ENCODE peak calls at places on chromosomes 7 and 10, in ten cellular contexts. Y is ACHN; D is smooth muscle cell of the brain vasculature; L is NAMALWA; U is fibroblast of lung; C is stimulated activated CD8-positive, alpha-beta memory T cell treated with anti-CD3 and anti-CD28 coated beads, Interleukin-7, amount 100 ng/mL, for 4 hours; N is HFF-Myc; B is Panc1; A is NCI-H226; J is iris pigment epithelial cell. O is an unnamed sample.

GRCh38 chr7:100426516-100426915 is 2.0 kb downstream of the ZCWPW1 start:
- DNase-seq in A (no peak), D (no peak), C (no peak), J (no peak), L (no peak), N (no peak), Y (no peak), U (no peak), B (no peak), O (no peak)

GRCh38 chr10:88196298-88196697 is 332.9 kb downstream of the PTEN start:
- DNase-seq in L (no peak), Y (no peak), N (no peak), C (no peak), U (no peak), B (no peak), J (no peak), A (no peak), D (no peak), O (no peak)

GRCh38 chr7:120588411-120588810 is 269.5 kb downstream of the TSPAN12 start:
- DNase-seq in A (no peak), N (no peak), B (no peak), Y (no peak), D (no peak), U (peak; percentile 6), C (no peak), L (no peak), J (no peak), O (no peak)

GRCh38 chr7:80316811-80317210 is 182.2 kb downstream of the GNAI1 start:
- DNase-seq in L (no peak), D (no peak), Y (no peak), A (no peak), J (no peak), C (no peak), U (no peak), B (no peak), N (no peak), O (no peak)

GRCh38 chr10:72316748-72317435 is 37.8 kb downstream of the DNAJB12 start:
- DNase-seq in Y (no peak), D (no peak), B (no peak), N (no peak), A (no peak), L (peak; percentile 73), C (no peak), U (no peak), J (no peak), O (no peak)

GRCh38 chr10:18312385-18313145 is 172.3 kb downstream of the CACNB2 start:
- DNase-seq in L (peak; percentile 66), N (peak; percentile 27), D (no peak), B (no peak), A (peak; percentile 5), Y (peak; percentile 28), U (peak; percentile 79), J (peak; percentile 65), C (no peak), O (no peak)

GRCh38 chr10:79484476-79484875 is 27.9 kb upstream of the EIF5AL1 start:
- DNase-seq in B (no peak), Y (no peak), A (no peak), D (no peak), J (no peak), N (no peak), C (no peak), L (no peak), U (no peak), O (no peak)

GRCh38 chr7:2609001-2609411 is 22.8 kb upstream of the TTYH3 start:
- DNase-seq in Y (peak; percentile 54), B (no peak), J (peak; percentile 52), D (no peak), A (no peak), C (no peak), N (no peak), U (peak; percentile 58), L (peak; percentile 82), O (peak; percentile 52)

GRCh38 chr7:22430457-22430856 is 69.5 kb downstream of the STEAP1B start:
- DNase-seq in Y (no peak), D (no peak), C (no peak), U (peak; percentile 9), L (no peak), N (no peak), B (no peak), A (peak; percentile 99), J (peak; percentile 61), O (peak; percentile 89)

GRCh38 chr10:114478281-114478680 is 74.0 kb upstream of the AFAP1L2 start:
- DNase-seq in L (no peak), A (no peak), U (no peak), N (no peak), B (no peak), J (no peak), D (no peak), C (no peak), Y (no peak), O (no peak)